ENCODE peak calls at places on chromosome 15, in seven cellular contexts. F is AG09309, D is brain microvascular endothelial cell, B is H9, W is COLO829, G is NCI-H2029 treated with DMSO at 0.1 percent for 48 hours, H is COR-L47. A is an unnamed sample.

GRCh38 chr15:81091889-81092558 is 42.0 kb upstream of the CFAP161 start:
- DNase-seq in W (peak), D (peak), G (no peak), H (no peak), F (peak), B (no peak), A (peak)

GRCh38 chr15:91222052-91222451 is 122.0 kb downstream of the SV2B start:
- DNase-seq in G (no peak), W (no peak), D (no peak), F (no peak), H (no peak), B (no peak), A (no peak)

GRCh38 chr15:84748274-84749110 is at the start of gene ZNF592:
- DNase-seq in B (peak), F (no peak), W (no peak), D (peak), G (no peak), H (peak), A (peak)

GRCh38 chr15:51739056-51739455 is 1.6 kb upstream of the LYSMD2 start:
- DNase-seq in D (no peak), B (no peak), H (no peak), F (no peak), G (no peak), W (no peak), A (no peak)

GRCh38 chr15:37819191-37819590 is 115.2 kb upstream of the TMCO5A start:
- DNase-seq in H (no peak), G (no peak), D (peak), B (no peak), F (no peak), W (no peak), A (peak)

GRCh38 chr15:66841953-66842681 is 140.1 kb downstream of the SMAD6 start:
- DNase-seq in H (no peak), G (no peak), D (peak), F (peak), W (peak), B (no peak), A (peak)

GRCh38 chr15:68765602-68766368 is 54.9 kb downstream of the ANP32A start:
- DNase-seq in H (peak), F (no peak), W (no peak), B (no peak), G (no peak), D (no peak), A (no peak)

GRCh38 chr15:70376929-70377691 is 279.4 kb upstream of the TLE3 start:
- DNase-seq in D (peak), F (peak), H (no peak), W (peak), B (peak), G (no peak), A (peak)

GRCh38 chr15:25246641-25247417 is 192.0 kb downstream of the UBE3A start:
- DNase-seq in H (no peak), F (no peak), D (no peak), W (no peak), B (peak), G (no peak), A (no peak)

GRCh38 chr15:51982013-51982769 is 10.6 kb upstream of the LEO1 start:
- DNase-seq in B (no peak), G (peak), D (peak), W (peak), F (peak), H (peak), A (peak)

GRCh38 chr15:69855601-69856000 is 242.1 kb downstream of the TLE3 start:
- DNase-seq in B (no peak), H (no peak), W (no peak), G (no peak), F (no peak), D (peak), A (peak)

GRCh38 chr15:77577350-77577749 is 55.4 kb downstream of the LINGO1 start:
- DNase-seq in D (no peak), W (no peak), H (no peak), F (no peak), B (no peak), G (no peak), A (no peak)

GRCh38 chr15:31326729-31327673 is at the start of gene KLF13:
- DNase-seq in H (peak), G (no peak), W (no peak), D (peak), F (no peak), B (no peak), A (peak)

GRCh38 chr15:81301385-81301784 is 22.6 kb downstream of the STARD5 start:
- DNase-seq in W (no peak), H (no peak), F (no peak), B (no peak), D (no peak), G (no peak), A (no peak)

GRCh38 chr15:90001062-90001682 is at the start of gene ZNF710:
- DNase-seq in B (peak), H (peak), F (no peak), W (peak), D (peak), G (no peak), A (peak)

GRCh38 chr15:93942140-93942808 is 289.1 kb upstream of the MCTP2 start:
- DNase-seq in H (peak), G (no peak), F (no peak), W (no peak), B (no peak), D (no peak), A (no peak)

GRCh38 chr15:90388462-90389182 is 580 bp downstream of the IQGAP1 start:
- DNase-seq in W (no peak), D (peak), F (no peak), H (no peak), G (no peak), B (peak), A (peak)

GRCh38 chr15:51260262-51260661 is 78.1 kb downstream of the CYP19A1 start:
- DNase-seq in H (no peak), W (no peak), G (no peak), B (no peak), D (no peak), F (peak), A (no peak)

GRCh38 chr15:63610209-63610841 is 13.1 kb downstream of the FBXL22 start:
- DNase-seq in G (peak), B (peak), F (peak), W (peak), H (peak), D (peak), A (peak)

GRCh38 chr15:54428596-54428995 is 450.4 kb downstream of the UNC13C start:
- DNase-seq in F (no peak), G (no peak), W (no peak), B (no peak), H (no peak), D (no peak), A (no peak)

GRCh38 chr15:78315686-78316085 is 16.3 kb upstream of the SKIC8 start:
- DNase-seq in H (peak), B (peak), F (no peak), D (no peak), W (no peak), G (no peak), A (no peak)

GRCh38 chr15:24856397-24857093 is 98.2 kb upstream of the SNRPN start:
- DNase-seq in H (no peak), G (no peak), W (no peak), B (peak), F (no peak), D (no peak), A (peak)

GRCh38 chr15:100863406-100864198 is 16.0 kb upstream of the ALDH1A3 start:
- DNase-seq in B (no peak), H (no peak), G (no peak), F (no peak), D (no peak), W (no peak), A (no peak)

GRCh38 chr15:76340802-76341365 is 4.3 kb downstream of the ISL2 start:
- DNase-seq in G (no peak), W (no peak), D (no peak), H (peak), B (peak), F (no peak), A (no peak)

GRCh38 chr15:70902105-70902504 is 9.5 kb downstream of the LRRC49 start:
- DNase-seq in B (no peak), D (peak), F (peak), W (no peak), H (no peak), G (no peak), A (peak)

GRCh38 chr15:89419370-89419984 is 76.9 kb downstream of the RHCG start:
- DNase-seq in W (peak), B (peak), D (peak), H (no peak), F (no peak), G (no peak), A (no peak)

GRCh38 chr15:51401872-51402517 is 60.5 kb downstream of the GLDN start:
- DNase-seq in B (peak), F (no peak), W (peak), D (peak), G (no peak), H (peak), A (no peak)

GRCh38 chr15:50055333-50056278 is 63.4 kb downstream of the ATP8B4 start:
- DNase-seq in G (no peak), W (no peak), F (peak), H (no peak), B (no peak), D (peak), A (peak)

GRCh38 chr15:98383571-98383970 is 264.8 kb upstream of the IGF1R start:
- DNase-seq in B (no peak), D (no peak), H (no peak), F (no peak), W (no peak), G (no peak), A (no peak)

GRCh38 chr15:23565395-23566069 is at the start of gene MKRN3:
- DNase-seq in B (no peak), G (peak), F (peak), W (peak), D (no peak), H (peak), A (peak)

GRCh38 chr15:81373996-81374395 is at the start of gene TMC3:
- DNase-seq in D (no peak), B (no peak), F (no peak), H (no peak), W (no peak), G (no peak), A (peak)

GRCh38 chr15:25687276-25687675 is 175.9 kb downstream of the ATP10A start:
- DNase-seq in F (no peak), W (no peak), D (no peak), G (no peak), H (no peak), B (no peak), A (no peak)

GRCh38 chr15:91548588-91548987 is 304.9 kb upstream of the SLCO3A1 start:
- DNase-seq in H (no peak), G (no peak), D (no peak), W (no peak), F (no peak), B (no peak), A (peak)

GRCh38 chr15:89132611-89133242 is 44.5 kb downstream of the ABHD2 start:
- DNase-seq in G (no peak), W (peak), H (no peak), B (no peak), D (no peak), F (no peak), A (no peak)

GRCh38 chr15:72835289-72835890 is 51.8 kb upstream of the ADPGK start:
- DNase-seq in D (no peak), G (no peak), B (peak), H (no peak), F (no peak), W (no peak), A (no peak)

GRCh38 chr15:26287381-26287780 is 424.3 kb upstream of the ATP10A start:
- DNase-seq in W (no peak), D (no peak), F (no peak), B (no peak), H (no peak), G (no peak), A (no peak)

GRCh38 chr15:34039506-34040123 is 611 bp upstream of the AVEN start:
- DNase-seq in G (no peak), F (no peak), D (peak), H (no peak), B (no peak), W (no peak), A (peak)